ENCODE peak calls at places on chromosome X, in four cellular contexts. One of them, this sample, is unnamed.
A peak's percentile ranks its signal among the peaks of the same experiment; 100 is the strongest.

GRCh38 chrX:67949270-67949669 is 405.4 kb downstream of the AR start:
- DNase-seq in PC-3: no peak
- DNase-seq in GM13977: no peak
- DNase-seq in mesothelial cell of epicardium: no peak
- DNase-seq in this sample: no peak

GRCh38 chrX:136159615-136160025 is 12.3 kb downstream of the FHL1 start:
- DNase-seq in GM13977: no peak
- DNase-seq in mesothelial cell of epicardium: no peak
- DNase-seq in PC-3: peak; percentile 48
- DNase-seq in this sample: no peak

GRCh38 chrX:17291998-17292658 is 82.9 kb upstream of the NHS start:
- DNase-seq in mesothelial cell of epicardium: no peak
- DNase-seq in GM13977: no peak
- DNase-seq in PC-3: no peak
- DNase-seq in this sample: no peak

GRCh38 chrX:86696951-86697350 is 548.7 kb downstream of the DACH2 start:
- DNase-seq in mesothelial cell of epicardium: no peak
- DNase-seq in PC-3: no peak
- DNase-seq in GM13977: no peak
- DNase-seq in this sample: no peak

GRCh38 chrX:69562904-69563568 is 52.9 kb upstream of the EDA start:
- DNase-seq in PC-3: no peak
- DNase-seq in GM13977: no peak
- DNase-seq in mesothelial cell of epicardium: no peak
- DNase-seq in this sample: no peak

GRCh38 chrX:24647257-24648058 is at the start of gene PCYT1B:
- DNase-seq in mesothelial cell of epicardium: peak; percentile 74
- DNase-seq in PC-3: no peak
- DNase-seq in GM13977: no peak
- DNase-seq in this sample: no peak

GRCh38 chrX:12987900-12988594 is 13.1 kb downstream of the TMSB4X start:
- DNase-seq in mesothelial cell of epicardium: no peak
- DNase-seq in PC-3: no peak
- DNase-seq in GM13977: no peak
- DNase-seq in this sample: no peak

GRCh38 chrX:132953358-132953757 is 5.1 kb downstream of the HS6ST2 start:
- DNase-seq in mesothelial cell of epicardium: no peak
- DNase-seq in GM13977: no peak
- DNase-seq in PC-3: peak; percentile 84
- DNase-seq in this sample: no peak

GRCh38 chrX:103488332-103488731 is 31.0 kb downstream of the RAB40A start:
- DNase-seq in PC-3: peak; percentile 45
- DNase-seq in mesothelial cell of epicardium: no peak
- DNase-seq in GM13977: no peak
- DNase-seq in this sample: no peak

GRCh38 chrX:7941390-7942042 is 14.3 kb upstream of the PNPLA4 start:
- DNase-seq in GM13977: no peak
- DNase-seq in mesothelial cell of epicardium: no peak
- DNase-seq in PC-3: peak; percentile 36
- DNase-seq in this sample: no peak

GRCh38 chrX:136679581-136679980 is 31.6 kb downstream of the CD40LG start:
- DNase-seq in GM13977: no peak
- DNase-seq in mesothelial cell of epicardium: no peak
- DNase-seq in PC-3: no peak
- DNase-seq in this sample: no peak

GRCh38 chrX:132435222-132435621 is 53.6 kb downstream of the MBNL3 start:
- DNase-seq in GM13977: no peak
- DNase-seq in PC-3: peak; percentile 1
- DNase-seq in mesothelial cell of epicardium: no peak
- DNase-seq in this sample: no peak

GRCh38 chrX:70030242-70030823 is 19.4 kb downstream of the AWAT2 start:
- DNase-seq in GM13977: peak; percentile 65
- DNase-seq in mesothelial cell of epicardium: no peak
- DNase-seq in PC-3: peak; percentile 69
- DNase-seq in this sample: peak; percentile 50

GRCh38 chrX:125101971-125102750 is 217.5 kb upstream of the TEX13C start:
- DNase-seq in PC-3: no peak
- DNase-seq in GM13977: no peak
- DNase-seq in mesothelial cell of epicardium: no peak
- DNase-seq in this sample: no peak
- TF ChIP-seq CTCF in PC-3: no peak
- TF ChIP-seq CTCF in GM13977: no peak
- TF ChIP-seq CTCF in mesothelial cell of epicardium: no peak
- TF ChIP-seq CTCF in this sample: no peak

GRCh38 chrX:78886550-78886949 is 58.6 kb upstream of the P2RY10 start:
- DNase-seq in GM13977: peak; percentile 16
- DNase-seq in PC-3: peak; percentile 48
- DNase-seq in mesothelial cell of epicardium: no peak
- DNase-seq in this sample: peak; percentile 20
- TF ChIP-seq CTCF in GM13977: peak; percentile 34
- TF ChIP-seq CTCF in PC-3: peak; percentile 61
- TF ChIP-seq CTCF in mesothelial cell of epicardium: peak; percentile 28
- TF ChIP-seq CTCF in this sample: peak; percentile 30

DNA sequence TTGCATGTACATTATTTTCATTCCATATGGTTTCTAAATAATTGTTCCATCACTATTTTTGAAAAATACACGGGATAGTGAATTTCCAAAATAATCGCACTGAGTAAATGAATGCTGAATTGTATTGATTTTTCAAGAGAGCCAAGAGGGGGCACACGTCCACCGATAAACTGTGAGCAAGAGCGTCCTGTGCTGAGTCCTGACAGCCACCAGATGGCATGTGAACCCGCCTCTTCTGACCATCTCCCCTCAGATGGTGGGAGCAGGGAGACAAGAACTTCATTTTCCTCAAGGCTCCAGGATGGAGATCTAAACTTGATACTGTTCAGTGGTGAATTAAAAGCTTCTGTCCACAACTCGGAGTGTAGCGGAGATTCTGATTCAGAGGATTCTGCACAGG is 30.6 kb upstream of the IL9R start:
- DNase-seq in GM13977: peak; percentile 28
- DNase-seq in PC-3: peak; percentile 59
- DNase-seq in mesothelial cell of epicardium: no peak
- DNase-seq in this sample: peak; percentile 19
- TF ChIP-seq CTCF in GM13977: peak; percentile 89
- TF ChIP-seq CTCF in PC-3: peak; percentile 83
- TF ChIP-seq CTCF in mesothelial cell of epicardium: no peak
- TF ChIP-seq CTCF in this sample: peak; percentile 82

GRCh38 chrX:53279296-53280237 is 1.8 kb downstream of the IQSEC2 start:
- DNase-seq in PC-3: no peak
- DNase-seq in GM13977: no peak
- DNase-seq in mesothelial cell of epicardium: no peak
- DNase-seq in this sample: no peak
- TF ChIP-seq CTCF in PC-3: peak; percentile 13
- TF ChIP-seq CTCF in GM13977: peak; percentile 38
- TF ChIP-seq CTCF in mesothelial cell of epicardium: no peak
- TF ChIP-seq CTCF in this sample: no peak

DNA sequence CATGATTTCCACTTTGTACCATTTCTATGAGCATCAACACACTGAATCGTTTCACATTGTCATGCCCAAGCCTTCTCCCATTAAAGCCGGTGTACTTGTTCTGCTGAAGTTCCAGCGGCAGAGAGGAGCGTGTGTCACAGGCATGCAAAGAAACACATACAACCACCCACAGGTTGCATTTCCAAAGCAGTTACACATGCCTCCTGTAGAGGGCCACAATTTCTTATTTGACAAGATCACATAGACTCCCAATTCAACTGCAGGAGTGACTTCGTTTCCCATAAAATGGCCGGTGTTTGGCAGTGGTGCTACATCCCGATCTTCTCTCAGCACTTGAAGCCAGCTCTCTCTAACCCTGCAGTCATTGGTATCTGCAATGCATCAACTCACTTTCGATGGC is 992.6 kb downstream of the NLGN4X start:
- DNase-seq in PC-3: peak; percentile 58
- DNase-seq in GM13977: no peak
- DNase-seq in mesothelial cell of epicardium: no peak
- DNase-seq in this sample: no peak
- TF ChIP-seq CTCF in PC-3: peak; percentile 48
- TF ChIP-seq CTCF in GM13977: no peak
- TF ChIP-seq CTCF in mesothelial cell of epicardium: peak; percentile 23
- TF ChIP-seq CTCF in this sample: no peak